ENCODE peak calls at places on chromosomes 2 and 18, in eight cellular contexts. Z, J, L, Q, T, B, I and R are unnamed samples.

GRCh38 chr2:101718993-101719571 is 21.6 kb downstream of the MAP4K4 start:
- DNase-seq in Q (no peak), B (no peak), I (peak), J (no peak), Z (no peak), L (no peak), T (no peak), R (no peak)

GRCh38 chr2:17959356-17959755 is 80.9 kb downstream of the KCNS3 start:
- DNase-seq in L (no peak), J (no peak), Q (no peak), B (no peak), T (no peak), Z (no peak), I (no peak), R (no peak)

GRCh38 chr2:108616731-108617161 is 82.5 kb downstream of the LIMS1 start:
- DNase-seq in B (no peak), Q (no peak), Z (no peak), J (no peak), L (no peak), I (no peak), T (no peak), R (no peak)

GRCh38 chr2:124476291-124476690 is 451.2 kb downstream of the CNTNAP5 start:
- DNase-seq in J (no peak), Q (no peak), I (no peak), T (no peak), Z (no peak), L (no peak), B (no peak), R (no peak)

GRCh38 chr2:102968375-102968774 is 206.5 kb downstream of the TMEM182 start:
- DNase-seq in Z (no peak), J (no peak), T (no peak), I (no peak), B (no peak), Q (no peak), L (no peak), R (no peak)

GRCh38 chr2:220192994-220193753 is 565.7 kb downstream of the SLC4A3 start:
- DNase-seq in I (no peak), B (no peak), Q (no peak), L (no peak), T (no peak), J (no peak), Z (no peak), R (no peak)

GRCh38 chr2:45602624-45603023 is 8.4 kb downstream of the SRBD1 start:
- DNase-seq in B (no peak), T (no peak), J (no peak), I (no peak), L (no peak), Z (no peak), Q (no peak), R (no peak)

GRCh38 chr2:168416555-168416954 is 39.5 kb upstream of the CERS6 start:
- DNase-seq in Q (no peak), I (no peak), T (no peak), Z (no peak), L (no peak), B (no peak), J (no peak), R (no peak)

GRCh38 chr18:3486514-3486913 is 36.5 kb downstream of the TGIF1 start:
- DNase-seq in Z (no peak), Q (no peak), B (peak), I (no peak), J (no peak), L (no peak), T (no peak), R (peak)

GRCh38 chr2:158487419-158487818 is 30.7 kb downstream of the PKP4 start:
- DNase-seq in I (no peak), B (no peak), T (no peak), L (no peak), Z (no peak), Q (no peak), J (no peak), R (no peak)

GRCh38 chr2:231394201-231395141 is 1.0 kb upstream of the B3GNT7 start:
- DNase-seq in Z (no peak), T (peak), J (no peak), Q (no peak), I (no peak), B (no peak), L (no peak), R (no peak)

GRCh38 chr2:231392431-231393148 is 2.9 kb upstream of the B3GNT7 start:
- DNase-seq in Q (no peak), Z (no peak), L (no peak), J (no peak), I (no peak), B (no peak), T (no peak), R (no peak)

GRCh38 chr2:231391981-231392380 is 3.5 kb upstream of the B3GNT7 start:
- DNase-seq in I (no peak), Q (no peak), B (no peak), T (no peak), L (no peak), J (no peak), Z (no peak), R (no peak)

GRCh38 chr2:231395188-231396057 is at the start of gene B3GNT7:
- DNase-seq in J (no peak), I (no peak), B (no peak), Q (peak), T (peak), Z (no peak), L (no peak), R (no peak)

GRCh38 chr2:231393149-231394131 is 2.1 kb upstream of the B3GNT7 start:
- DNase-seq in B (peak), T (no peak), Z (no peak), Q (no peak), L (no peak), I (no peak), J (no peak), R (no peak)
- H3K27ac ChIP-seq in B (peak), T (no peak), Z (no peak), Q (peak), L (no peak), I (peak), J (no peak), R (peak)

GRCh38 chr2:8681786-8682692 is at the start of gene ID2:
- DNase-seq in L (peak), I (peak), J (peak), Q (peak), T (peak), B (peak), Z (peak), R (peak)

GRCh38 chr2:8682719-8683667 is 1.1 kb downstream of the ID2 start:
- DNase-seq in L (no peak), Q (peak), T (peak), Z (no peak), B (peak), I (peak), J (peak), R (peak)

GRCh38 chr2:8684885-8685696 is 3.2 kb downstream of the ID2 start:
- DNase-seq in B (peak), J (peak), I (peak), L (peak), Q (peak), Z (peak), T (peak), R (peak)

GRCh38 chr2:8684421-8684884 is 2.6 kb downstream of the ID2 start:
- DNase-seq in I (no peak), B (peak), T (no peak), Q (no peak), J (peak), L (no peak), Z (no peak), R (no peak)

GRCh38 chr2:8685697-8686358 is 4.0 kb downstream of the ID2 start:
- DNase-seq in B (peak), J (peak), L (peak), Z (peak), T (peak), I (peak), Q (peak), R (peak)
- H3K27ac ChIP-seq in B (peak), J (peak), L (peak), Z (peak), T (no peak), I (no peak), Q (peak), R (peak)

GRCh38 chr2:160291382-160291781 is 91.3 kb upstream of the ITGB6 start:
- DNase-seq in Q (no peak), J (no peak), B (no peak), T (no peak), I (no peak), L (no peak), Z (no peak), R (no peak)

GRCh38 chr2:160292225-160292624 is 92.2 kb upstream of the ITGB6 start:
- DNase-seq in B (no peak), T (no peak), J (no peak), Q (no peak), I (no peak), Z (no peak), L (no peak), R (no peak)

GRCh38 chr2:160294339-160294803 is 94.3 kb upstream of the ITGB6 start:
- DNase-seq in J (no peak), Q (no peak), Z (peak), I (no peak), B (peak), T (peak), L (no peak), R (no peak)

GRCh38 chr2:160294889-160295288 is 94.8 kb upstream of the ITGB6 start:
- DNase-seq in I (no peak), T (no peak), J (no peak), Q (no peak), B (no peak), Z (no peak), L (no peak), R (no peak)

DNA sequence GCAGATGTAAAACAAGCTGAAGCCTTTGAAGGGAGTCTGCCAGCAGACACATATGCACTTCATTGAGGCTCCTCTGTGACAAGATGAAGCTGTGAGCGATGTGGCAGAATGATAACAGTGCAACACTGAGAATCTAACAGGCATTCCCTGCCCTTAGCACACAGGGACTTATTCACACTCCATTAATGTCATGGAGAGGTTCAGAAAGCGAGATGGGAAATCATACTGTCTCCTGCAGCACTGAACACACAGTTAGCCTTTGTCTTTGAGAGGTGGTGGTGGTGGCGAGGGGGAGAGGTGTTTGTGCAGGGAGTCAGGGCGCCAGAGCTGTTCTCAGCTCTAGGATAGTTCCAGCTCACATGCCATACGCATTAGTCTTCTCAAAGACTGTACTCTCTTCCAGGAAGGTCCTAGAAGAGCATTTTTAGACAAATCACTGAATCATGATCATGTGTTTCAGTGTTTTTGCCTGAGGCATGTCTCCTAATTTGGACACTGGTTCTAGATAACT is 93.4 kb upstream of the ITGB6 start:
- DNase-seq in B (no peak), Q (no peak), T (no peak), L (no peak), J (no peak), I (no peak), Z (no peak), R (no peak)
- H3K27ac ChIP-seq in B (no peak), Q (peak), T (peak), L (peak), J (no peak), I (no peak), Z (peak), R (no peak)

GRCh38 chr18:50654211-50654610 is 94.3 kb downstream of the MAPK4 start:
- DNase-seq in Z (no peak), Q (no peak), B (no peak), L (no peak), J (no peak), T (no peak), I (no peak), R (no peak)

GRCh38 chr18:50651334-50651733 is 91.4 kb downstream of the MAPK4 start:
- DNase-seq in J (no peak), I (no peak), Q (no peak), Z (no peak), T (no peak), L (no peak), B (no peak), R (no peak)

GRCh38 chr18:50654658-50655550 is 95.0 kb downstream of the MAPK4 start:
- DNase-seq in B (no peak), L (no peak), I (no peak), Z (peak), Q (no peak), J (no peak), T (no peak), R (no peak)

GRCh38 chr18:50656396-50656795 is 96.5 kb downstream of the MAPK4 start:
- DNase-seq in J (no peak), Q (no peak), T (no peak), I (no peak), L (no peak), Z (no peak), B (no peak), R (no peak)

GRCh38 chr18:50653402-50654093 is 93.7 kb downstream of the MAPK4 start:
- DNase-seq in J (no peak), L (no peak), Z (peak), Q (no peak), T (no peak), B (peak), I (no peak), R (no peak)
- H3K27ac ChIP-seq in J (no peak), L (no peak), Z (peak), Q (no peak), T (peak), B (no peak), I (no peak), R (no peak)

GRCh38 chr2:202317080-202317859 is 51.7 kb downstream of the NOP58 start:
- DNase-seq in Z (peak), L (no peak), T (peak), Q (no peak), I (no peak), B (peak), J (no peak), R (no peak)

GRCh38 chr2:202327887-202328286 is 48.2 kb upstream of the BMPR2 start:
- DNase-seq in J (no peak), I (no peak), Q (no peak), L (no peak), T (no peak), Z (no peak), B (peak), R (no peak)

GRCh38 chr2:202322435-202322834 is 53.7 kb upstream of the BMPR2 start:
- DNase-seq in T (no peak), I (no peak), J (no peak), L (no peak), B (no peak), Z (no peak), Q (no peak), R (no peak)
- H3K27ac ChIP-seq in T (no peak), I (no peak), J (no peak), L (no peak), B (no peak), Z (no peak), Q (no peak), R (no peak)